ENCODE peak calls at places on chromosomes 6 and 20, in four cellular contexts. G is activated CD8-positive, alpha-beta T cell treated with anti-CD3 and anti-CD28 coated beads for 36 hours; C is lung; Z is CD4-positive, alpha-beta T cell. D is an unnamed sample.

GRCh38 chr6:170128811-170129681 is 161.8 kb downstream of the DLL1 start:
- DNase-seq in Z (no peak), C (no peak), G (no peak), D (no peak)

GRCh38 chr6:13302751-13303667 is 25.3 kb downstream of the TBC1D7 start:
- DNase-seq in Z (no peak), C (peak), G (peak), D (no peak)

GRCh38 chr6:25971187-25971811 is 8.7 kb downstream of the TRIM38 start:
- DNase-seq in C (peak), G (no peak), Z (no peak), D (no peak)

GRCh38 chr20:34309691-34310090 is 6.5 kb upstream of the AHCY start:
- DNase-seq in G (no peak), C (no peak), Z (no peak), D (no peak)

GRCh38 chr6:40719671-40720374 is 132.7 kb upstream of the LRFN2 start:
- DNase-seq in G (peak), C (no peak), Z (no peak), D (peak)

GRCh38 chr20:57467742-57468141 is 57.2 kb downstream of the CTCFL start:
- DNase-seq in G (no peak), Z (no peak), C (no peak), D (no peak)

GRCh38 chr6:85418059-85418458 is 31.8 kb upstream of the NT5E start:
- DNase-seq in C (no peak), G (no peak), Z (no peak), D (no peak)

GRCh38 chr20:59765599-59766177 is 161.3 kb downstream of the PHACTR3 start:
- DNase-seq in G (peak), C (no peak), Z (no peak), D (peak)

GRCh38 chr6:411402-412145 is 20.0 kb downstream of the IRF4 start:
- DNase-seq in Z (no peak), G (no peak), C (no peak), D (no peak)

GRCh38 chr6:131669891-131670290 is 31.3 kb downstream of the OR2A4 start:
- DNase-seq in Z (no peak), G (no peak), C (no peak), D (no peak)

GRCh38 chr6:30810813-30811329 is 66.5 kb upstream of the IER3 start:
- DNase-seq in C (no peak), G (peak), Z (no peak), D (no peak)

GRCh38 chr6:35372633-35373032 is 30.3 kb downstream of the PPARD start:
- DNase-seq in G (no peak), C (no peak), Z (no peak), D (no peak)

GRCh38 chr6:106872044-106872443 is 102.5 kb downstream of the CD24 start:
- DNase-seq in Z (no peak), G (no peak), C (no peak), D (no peak)

GRCh38 chr6:136744889-136745288 is 47.4 kb downstream of the MAP3K5 start:
- DNase-seq in C (no peak), Z (no peak), G (no peak), D (no peak)

DNA sequence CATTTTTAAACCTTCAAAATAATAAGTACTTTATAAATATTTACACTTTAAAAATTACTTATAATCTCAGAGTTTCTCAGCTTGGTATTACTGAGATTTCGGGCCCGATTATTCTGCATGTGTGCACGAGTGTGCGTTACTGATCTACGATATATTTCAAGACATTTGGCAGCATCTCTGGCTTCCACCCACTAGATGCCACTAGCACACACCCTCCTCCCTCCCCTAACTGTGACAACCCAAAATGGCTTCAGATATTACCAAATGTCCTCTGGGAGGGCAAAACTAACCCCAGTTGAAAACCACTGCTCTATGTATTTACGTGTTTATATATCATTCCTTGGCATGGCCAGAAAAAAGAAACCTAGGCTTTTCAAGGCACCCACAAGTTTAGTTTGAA is 95.9 kb downstream of the FYN start:
- DNase-seq in C (no peak), Z (no peak), G (no peak), D (no peak)
- TF ChIP-seq CTCF in C (no peak), Z (peak), G (no peak), D (no peak)

GRCh38 chr20:60976913-60977312 is 275.1 kb upstream of the CDH4 start:
- DNase-seq in C (no peak), Z (no peak), G (no peak), D (no peak)
- TF ChIP-seq CTCF in C (no peak), Z (no peak), G (no peak), D (no peak)

GRCh38 chr20:50625986-50626677 is 65.2 kb downstream of the RIPOR3 start:
- DNase-seq in Z (no peak), C (no peak), G (peak), D (peak)
- TF ChIP-seq CTCF in Z (no peak), C (no peak), G (peak), D (peak)

DNA sequence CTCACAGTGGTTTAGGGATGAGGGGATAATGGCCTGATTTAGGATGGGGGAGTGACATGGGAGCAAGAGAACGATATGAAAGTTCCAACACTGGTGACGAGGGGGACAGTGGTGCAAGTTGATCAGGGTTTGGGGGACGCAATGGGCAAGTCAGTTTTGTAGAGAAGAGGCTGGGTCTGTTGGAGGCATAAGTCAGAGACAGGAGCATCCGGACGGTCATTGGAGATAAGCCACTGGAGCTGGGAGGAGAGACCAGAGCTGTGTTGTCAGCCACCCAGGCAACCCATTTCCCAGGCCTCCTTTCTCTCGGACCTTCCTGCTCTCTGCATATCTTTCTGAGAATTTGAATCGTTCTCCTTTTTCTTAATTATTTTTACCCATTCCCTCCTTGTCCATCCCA is 9.5 kb downstream of the DNPH1 start:
- DNase-seq in G (no peak), Z (no peak), C (no peak), D (no peak)
- TF ChIP-seq CTCF in G (no peak), Z (no peak), C (no peak), D (no peak)